ENCODE peak calls at places on chromosomes 16 and 17, in nine cellular contexts. J is endothelial cell of umbilical vein, R is adipocyte, U is foreskin fibroblast, Z is AG09309, O is fibroblast of mammary gland, Q is kidney epithelial cell, D is endodermal cell, N is heart right ventricle. P is an unnamed sample.

GRCh38 chr17:50298018-50298417 is 23.8 kb downstream of the TMEM92 start:
- DNase-seq in J (no peak), R (no peak), U (no peak), Z (no peak), O (no peak), Q (no peak), D (no peak), N (no peak), P (no peak)

GRCh38 chr17:51118330-51119195 is 2.1 kb downstream of the SPAG9 start:
- DNase-seq in J (peak), R (no peak), U (no peak), Z (no peak), O (peak), Q (no peak), D (no peak), N (peak), P (no peak)

GRCh38 chr16:85238233-85238647 is 126.0 kb upstream of the CIBAR2 start:
- DNase-seq in J (peak), R (peak), U (peak), Z (no peak), O (peak), Q (no peak), D (peak), N (peak), P (peak)

GRCh38 chr17:66514227-66514806 is 211.9 kb downstream of the PRKCA start:
- DNase-seq in J (no peak), R (no peak), U (no peak), Z (no peak), O (peak), Q (no peak), D (no peak), N (no peak), P (no peak)

GRCh38 chr16:1839554-1839953 is 12.5 kb downstream of the FAHD1 start:
- DNase-seq in J (no peak), R (peak), U (peak), Z (peak), O (peak), Q (no peak), D (no peak), N (no peak), P (peak)

GRCh38 chr17:34349748-34350147 is 6.5 kb upstream of the CCL13 start:
- DNase-seq in J (no peak), R (no peak), U (no peak), Z (no peak), O (no peak), Q (no peak), D (peak), N (no peak), P (no peak)

GRCh38 chr17:81641825-81642489 is 5.0 kb downstream of the TSPAN10 start:
- DNase-seq in J (no peak), R (peak), U (peak), Z (peak), O (peak), Q (no peak), D (peak), N (no peak), P (peak)

GRCh38 chr17:76709077-76709950 is 1.5 kb downstream of the MXRA7 start:
- DNase-seq in J (no peak), R (peak), U (peak), Z (peak), O (peak), Q (peak), D (peak), N (peak), P (peak)

GRCh38 chr16:20910781-20911321 is 10.3 kb downstream of the LYRM1 start:
- DNase-seq in J (peak), R (peak), U (peak), Z (peak), O (peak), Q (peak), D (no peak), N (no peak), P (peak)

DNA sequence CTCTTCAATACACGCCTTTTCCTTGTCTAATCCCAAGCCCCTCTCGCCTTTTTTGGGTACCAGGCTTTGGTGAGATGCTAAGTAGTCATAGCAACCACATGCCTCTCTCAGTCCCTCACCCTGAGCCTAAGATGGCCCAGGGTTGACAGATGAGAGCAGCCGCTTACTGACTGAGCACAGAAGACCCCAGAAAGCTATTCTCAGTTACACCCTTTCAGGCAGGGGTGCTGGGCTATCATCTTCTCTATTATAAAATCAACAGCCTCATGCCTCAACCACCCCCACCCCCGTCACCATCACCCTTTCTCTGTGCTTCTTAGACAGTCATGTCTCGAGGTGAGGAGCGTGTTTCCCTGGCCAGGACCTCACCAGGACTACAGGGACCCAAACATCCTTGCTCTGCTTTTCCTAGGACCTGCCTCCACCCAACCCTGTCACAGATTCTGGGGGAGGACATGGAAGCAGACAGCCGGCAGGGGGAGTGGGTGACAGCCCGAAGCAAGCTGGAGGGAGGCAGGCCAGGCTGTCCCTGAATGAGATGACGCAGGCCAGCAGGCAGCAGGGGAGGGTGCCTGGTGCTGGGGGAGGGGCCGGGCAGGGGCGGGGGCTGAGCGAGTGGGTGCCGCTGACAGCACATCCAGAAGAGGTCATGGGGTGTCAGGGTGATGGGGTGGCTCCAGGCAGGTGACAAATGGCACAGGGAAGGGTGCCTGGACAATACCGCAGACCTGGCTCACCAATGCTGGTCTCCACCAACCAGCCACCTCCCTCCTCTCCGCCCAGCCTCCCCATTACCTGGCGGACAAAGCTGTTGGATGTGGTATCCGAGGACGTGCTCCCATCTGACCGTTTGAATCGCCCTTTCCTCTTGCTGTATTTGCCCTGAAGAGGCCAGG is 3.1 kb downstream of the CACNB1 start:
- DNase-seq in J (no peak), R (peak), U (peak), Z (no peak), O (peak), Q (no peak), D (peak), N (peak), P (peak)
- H3K4me3 ChIP-seq in J (no peak), R (peak), U (no peak), Z (no peak), O (no peak), Q (no peak), D (peak), N (no peak), P (peak)

GRCh38 chr16:67781548-67781921 is 24.8 kb downstream of the RANBP10 start:
- DNase-seq in J (no peak), R (no peak), U (no peak), Z (no peak), O (no peak), Q (no peak), D (no peak), N (no peak), P (no peak)
- H3K4me3 ChIP-seq in J (no peak), R (no peak), U (no peak), Z (no peak), O (no peak), Q (no peak), D (no peak), N (no peak), P (no peak)

DNA sequence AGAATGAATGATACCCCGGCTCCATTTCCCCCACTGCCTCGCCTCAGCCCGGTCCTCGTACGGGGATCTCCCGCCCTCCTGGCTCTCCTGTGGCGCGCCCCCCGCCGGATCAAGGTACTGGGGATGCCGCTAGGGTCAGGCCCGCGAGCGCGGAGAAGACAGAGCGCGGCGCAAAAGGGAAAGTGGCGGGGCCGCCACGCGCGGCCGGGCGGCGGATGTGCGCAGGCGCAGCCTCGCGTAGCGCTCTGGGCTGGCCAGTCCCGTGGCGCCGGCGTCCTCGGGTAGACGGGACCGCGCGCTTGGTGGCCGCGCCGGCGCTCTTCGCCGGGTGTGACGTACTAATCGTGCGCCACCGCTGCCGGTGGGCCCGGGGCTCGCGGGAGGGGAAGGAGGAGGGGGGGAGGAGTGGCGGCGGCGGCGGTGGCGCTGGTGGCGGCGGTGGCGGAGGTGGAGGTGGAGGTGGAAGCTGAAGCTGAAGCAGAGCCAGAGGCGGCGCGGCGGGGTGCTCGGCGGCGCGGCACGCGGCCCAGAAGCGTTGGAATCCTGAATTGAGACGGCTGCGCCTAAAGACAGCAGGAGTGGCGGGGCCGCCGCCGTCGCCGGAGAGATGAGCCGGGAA is at the start of gene SENP3:
- DNase-seq in J (peak), R (peak), U (peak), Z (peak), O (peak), Q (no peak), D (peak), N (peak), P (peak)
- H3K4me3 ChIP-seq in J (peak), R (peak), U (peak), Z (peak), O (peak), Q (peak), D (peak), N (peak), P (peak)

GRCh38 chr16:50680556-50680893 is 587 bp downstream of the SNX20 start:
- DNase-seq in J (no peak), R (no peak), U (no peak), Z (no peak), O (no peak), Q (no peak), D (no peak), N (no peak), P (no peak)

GRCh38 chr16:50679266-50679665 is 1.8 kb downstream of the SNX20 start:
- DNase-seq in J (no peak), R (no peak), U (no peak), Z (no peak), O (no peak), Q (no peak), D (no peak), N (no peak), P (no peak)

GRCh38 chr16:50677351-50677750 is 3.8 kb downstream of the SNX20 start:
- DNase-seq in J (no peak), R (no peak), U (no peak), Z (no peak), O (no peak), Q (no peak), D (peak), N (no peak), P (no peak)

GRCh38 chr16:50680907-50681885 is at the start of gene SNX20:
- DNase-seq in J (no peak), R (no peak), U (no peak), Z (no peak), O (no peak), Q (no peak), D (peak), N (no peak), P (no peak)

GRCh38 chr16:50679676-50680555 is 1.2 kb downstream of the SNX20 start:
- DNase-seq in J (no peak), R (no peak), U (no peak), Z (no peak), O (no peak), Q (no peak), D (no peak), N (no peak), P (no peak)
- H3K4me3 ChIP-seq in J (no peak), R (no peak), U (no peak), Z (no peak), O (no peak), Q (no peak), D (no peak), N (no peak), P (no peak)

GRCh38 chr16:55663770-55664677 is 8.2 kb downstream of the SLC6A2 start:
- DNase-seq in J (no peak), R (peak), U (no peak), Z (no peak), O (no peak), Q (no peak), D (no peak), N (no peak), P (peak)
- H3K4me3 ChIP-seq in J (no peak), R (no peak), U (no peak), Z (no peak), O (no peak), Q (no peak), D (no peak), N (no peak), P (no peak)

DNA sequence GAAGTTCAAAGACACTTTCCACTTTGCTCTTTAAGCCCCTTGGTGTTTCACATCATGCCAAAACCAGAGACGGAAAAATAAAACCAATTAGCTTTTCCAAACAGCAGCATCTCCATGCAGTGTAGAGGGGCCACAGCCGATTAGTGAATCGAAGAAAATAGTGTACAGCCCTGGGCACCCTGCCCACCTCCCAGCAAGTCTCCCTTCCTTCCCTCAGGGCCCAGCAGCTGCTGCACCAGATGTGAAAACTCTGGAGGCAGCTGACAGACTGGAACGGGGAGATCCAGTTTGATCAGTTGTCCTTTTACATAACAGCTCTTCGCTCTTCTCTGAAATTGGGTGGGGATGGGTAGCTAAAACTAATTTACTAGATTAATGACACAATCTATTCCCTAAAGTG is 19.3 kb downstream of the TMEM11 start:
- DNase-seq in J (no peak), R (peak), U (peak), Z (no peak), O (peak), Q (no peak), D (no peak), N (peak), P (peak)
- H3K4me3 ChIP-seq in J (no peak), R (peak), U (peak), Z (no peak), O (no peak), Q (no peak), D (no peak), N (no peak), P (no peak)